ENCODE peak calls at places on chromosomes 13 and 19, in eight cellular contexts. U, X, V, T, L, E, K and H are unnamed samples.

GRCh38 chr19:46958542-46958941 is 61.1 kb upstream of the NPAS1 start:
- ATAC-seq in U (peak), X (no peak), V (no peak), T (no peak), L (no peak), E (no peak), K (peak), H (no peak)

GRCh38 chr13:26017196-26017921 is 34.5 kb downstream of the SHISA2 start:
- ATAC-seq in U (no peak), X (no peak), V (no peak), T (peak), L (no peak), E (no peak), K (no peak), H (no peak)

GRCh38 chr13:97076898-97077297 is 82.6 kb upstream of the OXGR1 start:
- ATAC-seq in U (no peak), X (no peak), V (no peak), T (peak), L (no peak), E (no peak), K (no peak), H (peak)

GRCh38 chr13:31009166-31009565 is 76.7 kb downstream of the TEX26 start:
- ATAC-seq in U (no peak), X (no peak), V (no peak), T (no peak), L (no peak), E (no peak), K (no peak), H (no peak)

GRCh38 chr19:14550201-14550754 is 20.9 kb downstream of the TECR start:
- ATAC-seq in U (no peak), X (peak), V (peak), T (no peak), L (no peak), E (no peak), K (peak), H (no peak)

GRCh38 chr19:3849092-3849491 is 19.7 kb downstream of the ZFR2 start:
- ATAC-seq in U (peak), X (peak), V (peak), T (no peak), L (peak), E (peak), K (peak), H (no peak)

GRCh38 chr19:764301-764700 is 13.4 kb downstream of the MISP start:
- ATAC-seq in U (no peak), X (no peak), V (no peak), T (no peak), L (no peak), E (no peak), K (no peak), H (no peak)

GRCh38 chr19:3604987-3605343 is 1.7 kb downstream of the TBXA2R start:
- ATAC-seq in U (no peak), X (no peak), V (no peak), T (no peak), L (peak), E (peak), K (no peak), H (no peak)

GRCh38 chr13:113786262-113786841 is 27.3 kb downstream of the TMEM255B start:
- ATAC-seq in U (no peak), X (no peak), V (no peak), T (no peak), L (no peak), E (no peak), K (no peak), H (no peak)

GRCh38 chr19:38682195-38682867 is 34.9 kb downstream of the ACTN4 start:
- ATAC-seq in U (no peak), X (no peak), V (no peak), T (no peak), L (no peak), E (no peak), K (no peak), H (no peak)

GRCh38 chr19:3509566-3509989 is 3.5 kb downstream of the FZR1 start:
- ATAC-seq in U (no peak), X (no peak), V (no peak), T (no peak), L (no peak), E (no peak), K (no peak), H (no peak)

GRCh38 chr13:76610819-76611415 is 275.3 kb downstream of the KCTD12 start:
- ATAC-seq in U (no peak), X (no peak), V (no peak), T (no peak), L (no peak), E (no peak), K (no peak), H (no peak)

GRCh38 chr19:13159713-13160112 is 9.5 kb downstream of the IER2 start:
- ATAC-seq in U (no peak), X (no peak), V (no peak), T (no peak), L (no peak), E (no peak), K (no peak), H (no peak)

GRCh38 chr13:106354961-106355360 is 180.5 kb downstream of the EFNB2 start:
- ATAC-seq in U (no peak), X (no peak), V (no peak), T (no peak), L (no peak), E (no peak), K (no peak), H (no peak)

GRCh38 chr19:53903055-53903680 is 5.9 kb upstream of the CACNG7 start:
- ATAC-seq in U (no peak), X (no peak), V (no peak), T (no peak), L (no peak), E (no peak), K (no peak), H (no peak)

GRCh38 chr19:6743714-6744380 is 4.4 kb downstream of the TRIP10 start:
- ATAC-seq in U (no peak), X (peak), V (no peak), T (no peak), L (no peak), E (no peak), K (no peak), H (no peak)

GRCh38 chr13:79392882-79393563 is 13.0 kb downstream of the RBM26 start:
- ATAC-seq in U (no peak), X (no peak), V (peak), T (no peak), L (peak), E (peak), K (peak), H (no peak)

GRCh38 chr13:79503473-79504017 is 22.6 kb downstream of the NDFIP2 start:
- ATAC-seq in U (no peak), X (no peak), V (no peak), T (no peak), L (no peak), E (peak), K (peak), H (no peak)

GRCh38 chr19:9073806-9074205 is 13.1 kb upstream of the OR1M1 start:
- ATAC-seq in U (no peak), X (no peak), V (no peak), T (no peak), L (no peak), E (no peak), K (no peak), H (no peak)

GRCh38 chr13:51419015-51419636 is 33.7 kb downstream of the INTS6 start:
- ATAC-seq in U (no peak), X (no peak), V (no peak), T (peak), L (no peak), E (peak), K (no peak), H (no peak)

GRCh38 chr19:14450876-14451275 is 17.8 kb downstream of the PKN1 start:
- ATAC-seq in U (no peak), X (no peak), V (peak), T (no peak), L (no peak), E (no peak), K (no peak), H (no peak)

GRCh38 chr13:33264620-33264978 is 21.0 kb downstream of the STARD13 start:
- ATAC-seq in U (no peak), X (no peak), V (no peak), T (no peak), L (no peak), E (no peak), K (no peak), H (peak)

GRCh38 chr13:83819611-83820010 is 62.7 kb downstream of the SLITRK1 start:
- ATAC-seq in U (no peak), X (no peak), V (no peak), T (no peak), L (no peak), E (no peak), K (no peak), H (no peak)

GRCh38 chr13:96678801-96679200 is 315.5 kb downstream of the OXGR1 start:
- ATAC-seq in U (no peak), X (no peak), V (no peak), T (no peak), L (no peak), E (no peak), K (no peak), H (no peak)

GRCh38 chr19:32908641-32909190 is 39.1 kb upstream of the SLC7A9 start:
- ATAC-seq in U (no peak), X (no peak), V (no peak), T (no peak), L (no peak), E (no peak), K (no peak), H (no peak)

GRCh38 chr19:14559916-14560775 is 11.7 kb downstream of the NDUFB7 start:
- ATAC-seq in U (no peak), X (no peak), V (no peak), T (no peak), L (no peak), E (no peak), K (no peak), H (no peak)

GRCh38 chr13:46571189-46571901 is 18.4 kb downstream of the LRCH1 start:
- ATAC-seq in U (no peak), X (no peak), V (no peak), T (no peak), L (peak), E (peak), K (no peak), H (peak)

GRCh38 chr13:46166221-46166584 is 15.8 kb downstream of the LCP1 start:
- ATAC-seq in U (no peak), X (no peak), V (no peak), T (no peak), L (no peak), E (peak), K (no peak), H (no peak)

GRCh38 chr13:108000998-108001397 is 214.3 kb downstream of the LIG4 start:
- ATAC-seq in U (no peak), X (no peak), V (no peak), T (no peak), L (no peak), E (no peak), K (peak), H (no peak)
- TF ChIP-seq POLR2AphosphoS5 in U (no peak), X (no peak), V (no peak), T (no peak), L (no peak), E (no peak), K (no peak), H (no peak)

DNA sequence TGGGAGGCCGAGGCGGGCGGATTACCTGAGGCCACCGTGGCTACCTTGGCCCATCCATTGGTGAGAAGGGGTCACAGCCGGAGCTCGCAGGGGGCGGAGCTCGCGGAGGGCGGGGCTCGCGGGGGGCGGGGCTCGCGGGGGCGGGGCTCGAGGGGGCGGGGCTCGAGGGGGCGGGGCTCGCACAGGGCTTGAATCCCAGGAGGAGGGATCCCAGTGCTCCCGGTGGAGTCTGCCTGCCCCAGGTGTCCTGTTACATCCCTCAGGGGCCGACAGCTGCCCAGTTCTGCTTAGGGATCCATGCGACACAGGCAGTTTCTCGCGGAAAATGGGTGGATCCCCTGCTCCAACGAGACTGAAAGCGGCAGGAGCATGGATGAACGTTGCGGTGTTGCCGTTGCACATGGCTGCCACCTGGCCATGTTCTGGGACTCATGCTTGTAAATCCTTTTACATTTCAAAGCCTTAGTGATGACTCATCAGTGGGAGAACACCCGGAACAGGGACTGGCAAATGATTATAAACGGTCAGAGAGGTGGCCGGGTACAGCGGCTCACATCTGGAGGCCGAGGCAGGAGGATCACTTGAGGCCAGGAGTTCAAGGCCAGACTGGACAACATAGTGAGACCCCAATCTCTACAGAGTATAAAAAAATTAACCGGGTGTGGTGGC is 25.1 kb downstream of the TMPRSS9 start:
- ATAC-seq in U (peak), X (peak), V (peak), T (peak), L (peak), E (no peak), K (peak), H (no peak)
- TF ChIP-seq POLR2AphosphoS5 in U (no peak), X (peak), V (no peak), T (no peak), L (no peak), E (no peak), K (no peak), H (no peak)

GRCh38 chr13:99359493-99359892 is 52.3 kb upstream of the GPR183 start:
- ATAC-seq in U (peak), X (no peak), V (no peak), T (no peak), L (no peak), E (no peak), K (no peak), H (no peak)
- TF ChIP-seq POLR2AphosphoS5 in U (no peak), X (no peak), V (no peak), T (no peak), L (no peak), E (no peak), K (no peak), H (no peak)

GRCh38 chr19:44882063-44882462 is 9.0 kb upstream of the TOMM40 start:
- ATAC-seq in U (peak), X (no peak), V (no peak), T (no peak), L (no peak), E (no peak), K (no peak), H (no peak)

GRCh38 chr19:44875666-44876418 is 15.2 kb upstream of the TOMM40 start:
- ATAC-seq in U (no peak), X (no peak), V (peak), T (no peak), L (no peak), E (no peak), K (no peak), H (no peak)

GRCh38 chr19:44876930-44877530 is 14.0 kb upstream of the TOMM40 start:
- ATAC-seq in U (peak), X (no peak), V (no peak), T (no peak), L (no peak), E (no peak), K (no peak), H (no peak)

GRCh38 chr19:44879309-44880065 is 11.6 kb upstream of the TOMM40 start:
- ATAC-seq in U (peak), X (no peak), V (no peak), T (no peak), L (peak), E (no peak), K (no peak), H (no peak)

GRCh38 chr19:44878119-44878865 is 12.8 kb upstream of the TOMM40 start:
- ATAC-seq in U (no peak), X (no peak), V (no peak), T (no peak), L (no peak), E (no peak), K (no peak), H (no peak)
- TF ChIP-seq POLR2AphosphoS5 in U (no peak), X (no peak), V (no peak), T (no peak), L (no peak), E (no peak), K (no peak), H (no peak)

GRCh38 chr13:29573190-29573589 is 22.3 kb downstream of the SLC7A1 start:
- ATAC-seq in U (no peak), X (no peak), V (no peak), T (peak), L (peak), E (peak), K (peak), H (peak)
- TF ChIP-seq POLR2AphosphoS5 in U (no peak), X (no peak), V (no peak), T (no peak), L (no peak), E (no peak), K (no peak), H (no peak)

DNA sequence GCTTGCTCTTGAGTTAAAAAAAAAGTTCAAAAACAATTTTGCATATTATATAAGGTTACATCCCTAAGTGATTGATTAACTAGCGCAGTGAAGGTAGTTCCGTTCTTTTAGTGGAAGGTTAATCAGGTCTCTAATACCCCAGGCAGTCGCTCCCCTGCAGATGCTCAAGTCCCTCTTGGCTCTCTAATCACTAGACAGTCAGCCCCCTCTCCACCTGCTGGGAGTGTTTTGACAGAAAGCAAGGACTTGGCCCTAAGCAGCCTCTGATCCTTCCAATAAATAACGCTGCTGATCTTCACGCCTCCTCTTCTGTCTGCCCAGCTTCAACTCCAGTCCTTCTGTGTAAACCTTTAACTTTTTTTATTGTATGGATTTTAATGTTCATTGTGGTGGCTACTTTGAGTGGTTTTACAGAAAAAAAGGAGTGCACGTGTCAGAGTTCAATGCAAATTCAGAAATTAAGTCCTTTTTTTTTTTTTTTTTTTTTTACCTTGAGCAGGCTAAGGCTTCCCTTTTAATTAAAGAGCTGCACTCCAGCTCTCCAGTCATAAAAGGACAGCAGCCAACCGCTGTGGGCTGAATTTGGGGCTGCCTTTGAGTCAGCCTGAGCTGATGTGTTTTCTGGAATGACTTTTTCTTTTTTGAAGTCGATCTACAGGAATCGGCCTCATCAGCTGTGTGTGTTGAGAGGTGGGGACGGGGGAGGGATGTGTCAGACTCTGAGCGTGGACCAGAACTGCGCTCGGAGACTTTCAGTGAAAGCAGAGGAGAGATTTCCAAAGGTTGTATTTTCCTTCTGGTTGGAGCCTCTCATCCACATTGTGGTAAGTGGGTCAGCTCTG is 33.8 kb upstream of the MYO16 start:
- ATAC-seq in U (peak), X (no peak), V (no peak), T (no peak), L (no peak), E (peak), K (no peak), H (no peak)
- TF ChIP-seq POLR2AphosphoS5 in U (no peak), X (no peak), V (no peak), T (no peak), L (no peak), E (no peak), K (no peak), H (no peak)